ENCODE peak calls at places on chromosomes 11 and 22, in eight cellular contexts. L, Q, Y, N, G, V, Z and B are unnamed samples.

GRCh38 chr11:78031629-78032028 is 8.6 kb upstream of the KCTD14 start:
- DNase-seq in G (no peak), L (no peak), N (no peak), V (no peak), Q (no peak), Y (no peak), Z (no peak), B (no peak)

GRCh38 chr11:131609921-131610320 is 239.5 kb downstream of the NTM start:
- DNase-seq in Q (no peak), G (no peak), Y (no peak), Z (no peak), V (no peak), L (no peak), N (no peak), B (no peak)

GRCh38 chr22:23119492-23120414 is 22.0 kb downstream of the RSPH14 start:
- DNase-seq in Z (no peak), Q (no peak), G (no peak), Y (no peak), L (no peak), V (peak; percentile 39), N (no peak), B (no peak)

GRCh38 chr11:83147895-83148294 is 9.0 kb upstream of the PCF11 start:
- DNase-seq in L (no peak), V (no peak), G (no peak), N (no peak), Z (no peak), Y (no peak), Q (no peak), B (no peak)

GRCh38 chr22:49298834-49299750 is 528.6 kb downstream of the BRD1 start:
- DNase-seq in Q (no peak), G (no peak), V (no peak), L (no peak), N (no peak), Y (no peak), Z (peak; percentile 11), B (no peak)

GRCh38 chr11:3859373-3859881 is 4.0 kb downstream of the STIM1 start:
- DNase-seq in L (peak; percentile 69), Y (no peak), G (peak; percentile 54), V (peak; percentile 91), Q (no peak), Z (peak; percentile 36), N (peak; percentile 80), B (peak; percentile 48)

GRCh38 chr22:29480512-29481264 is 670 bp downstream of the NEFH start:
- DNase-seq in N (no peak), Z (no peak), G (no peak), Q (no peak), V (no peak), L (peak; percentile 16), Y (no peak), B (no peak)

GRCh38 chr11:70842256-70842655 is 410.1 kb downstream of the SHANK2 start:
- DNase-seq in G (no peak), V (no peak), L (no peak), Y (no peak), N (no peak), Q (no peak), Z (no peak), B (no peak)

GRCh38 chr11:60767388-60767811 is 10.7 kb downstream of the MS4A15 start:
- DNase-seq in Q (no peak), N (no peak), Y (no peak), G (no peak), L (no peak), V (no peak), Z (no peak), B (no peak)

GRCh38 chr11:115996125-115996807 is 492.1 kb upstream of the CADM1 start:
- DNase-seq in V (no peak), Y (no peak), L (no peak), Z (no peak), N (no peak), G (no peak), Q (no peak), B (no peak)

GRCh38 chr11:47523491-47524199 is 29.3 kb downstream of the CELF1 start:
- DNase-seq in Z (peak; percentile 71), V (no peak), N (peak; percentile 59), L (no peak), Q (no peak), G (no peak), Y (peak; percentile 41), B (no peak)

GRCh38 chr11:83054904-83055380 is 16.8 kb downstream of the RAB30 start:
- DNase-seq in N (no peak), Z (no peak), Q (no peak), L (no peak), V (no peak), G (no peak), Y (no peak), B (no peak)

GRCh38 chr11:129815596-129816461 is at the start of gene TMEM45B:
- DNase-seq in Y (no peak), V (no peak), Z (no peak), G (peak; percentile 82), Q (no peak), L (no peak), N (no peak), B (peak; percentile 70)

GRCh38 chr11:37124384-37124783 is 526.3 kb upstream of the RAG2 start:
- DNase-seq in G (no peak), V (no peak), Y (no peak), Z (no peak), Q (no peak), N (no peak), L (no peak), B (no peak)

GRCh38 chr22:25475554-25476022 is 88.9 kb upstream of the GRK3 start:
- DNase-seq in G (no peak), V (no peak), Z (no peak), Y (no peak), Q (peak; percentile 51), N (peak; percentile 47), L (no peak), B (no peak)

GRCh38 chr11:61771195-61771894 is 18.9 kb downstream of the MYRF start:
- DNase-seq in Z (no peak), Q (no peak), V (no peak), L (no peak), N (no peak), Y (no peak), G (no peak), B (no peak)

GRCh38 chr22:20205464-20205963 is 54.7 kb upstream of the CCDC188 start:
- DNase-seq in N (no peak), L (no peak), V (no peak), Q (no peak), G (no peak), Y (no peak), Z (no peak), B (no peak)
- H3K27ac ChIP-seq in N (peak overlapping the region; percentile 86), L (peak overlapping the region; percentile 89), V (peak overlapping the region; percentile 63), Q (no peak overlapping the region), G (peak overlapping the region; percentile 67), Y (no peak overlapping the region), Z (no peak overlapping the region), B (peak overlapping the region; percentile 31)

GRCh38 chr11:19089421-19089820 is 27.5 kb upstream of the ZDHHC13 start:
- DNase-seq in L (no peak), G (no peak), Q (no peak), Z (no peak), N (no peak), V (no peak), Y (no peak), B (no peak)
- TF ChIP-seq CTCF in L (no peak), G (no peak), Q (no peak), Z (no peak), N (no peak), V (no peak), Y (no peak), B (no peak)

GRCh38 chr11:44943118-44943517 is 7.6 kb downstream of the TP53I11 start:
- DNase-seq in L (no peak), Q (no peak), V (peak; percentile 49), G (peak; percentile 54), N (no peak), Y (no peak), Z (peak; percentile 35), B (peak; percentile 40)

GRCh38 chr11:44945639-44946038 is 5.0 kb downstream of the TP53I11 start:
- DNase-seq in V (peak; percentile 81), Q (no peak), Y (no peak), G (no peak), L (peak; percentile 80), Z (peak; percentile 37), N (peak; percentile 78), B (no peak)

GRCh38 chr11:44943696-44944095 is 7.0 kb downstream of the TP53I11 start:
- DNase-seq in N (no peak), Q (no peak), V (no peak), Z (no peak), G (no peak), L (no peak), Y (no peak), B (no peak)

GRCh38 chr11:44944853-44945235 is 5.8 kb downstream of the TP53I11 start:
- DNase-seq in V (no peak), L (no peak), N (no peak), Z (no peak), G (no peak), Y (no peak), Q (no peak), B (no peak)

DNA sequence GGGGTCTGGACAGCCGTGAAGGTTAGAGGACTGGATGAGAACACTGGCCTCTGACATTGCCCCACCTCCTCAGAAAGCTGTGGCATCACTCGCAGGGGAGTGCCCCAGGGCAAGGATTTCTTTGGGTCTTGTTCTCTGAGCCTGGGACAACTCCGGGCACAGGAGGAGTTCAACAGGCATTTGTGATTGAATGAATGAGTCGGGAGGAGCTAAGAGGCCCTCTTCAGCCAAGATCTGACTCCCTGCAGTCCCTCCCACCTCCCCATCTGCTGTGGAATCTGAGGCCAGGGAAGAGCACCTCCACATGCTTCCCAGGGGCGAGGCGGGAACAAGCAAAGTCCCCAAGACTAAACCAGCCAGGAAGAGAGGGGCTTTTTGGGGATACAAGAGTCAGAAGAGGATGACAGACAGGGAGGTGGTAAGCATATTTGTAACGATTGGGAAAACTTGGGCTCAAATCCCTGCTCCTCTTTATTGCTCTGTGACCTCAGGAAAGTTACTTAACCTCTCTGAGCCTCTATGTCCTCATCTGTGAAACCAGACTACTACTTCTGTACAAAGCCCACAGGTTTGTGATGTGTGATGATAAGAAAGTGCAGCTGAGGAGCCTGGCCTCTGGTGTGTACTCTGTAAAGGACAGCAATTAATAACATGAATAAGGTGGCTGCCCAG is 6.4 kb downstream of the TP53I11 start:
- DNase-seq in N (no peak), Y (no peak), L (no peak), Z (no peak), V (peak; percentile 38), Q (no peak), G (no peak), B (no peak)
- H3K4me3 ChIP-seq in N (no peak overlapping the region), Y (no peak overlapping the region), L (no peak overlapping the region), Z (no peak overlapping the region), V (no peak overlapping the region), Q (no peak overlapping the region), G (no peak overlapping the region), B (no peak overlapping the region)

DNA sequence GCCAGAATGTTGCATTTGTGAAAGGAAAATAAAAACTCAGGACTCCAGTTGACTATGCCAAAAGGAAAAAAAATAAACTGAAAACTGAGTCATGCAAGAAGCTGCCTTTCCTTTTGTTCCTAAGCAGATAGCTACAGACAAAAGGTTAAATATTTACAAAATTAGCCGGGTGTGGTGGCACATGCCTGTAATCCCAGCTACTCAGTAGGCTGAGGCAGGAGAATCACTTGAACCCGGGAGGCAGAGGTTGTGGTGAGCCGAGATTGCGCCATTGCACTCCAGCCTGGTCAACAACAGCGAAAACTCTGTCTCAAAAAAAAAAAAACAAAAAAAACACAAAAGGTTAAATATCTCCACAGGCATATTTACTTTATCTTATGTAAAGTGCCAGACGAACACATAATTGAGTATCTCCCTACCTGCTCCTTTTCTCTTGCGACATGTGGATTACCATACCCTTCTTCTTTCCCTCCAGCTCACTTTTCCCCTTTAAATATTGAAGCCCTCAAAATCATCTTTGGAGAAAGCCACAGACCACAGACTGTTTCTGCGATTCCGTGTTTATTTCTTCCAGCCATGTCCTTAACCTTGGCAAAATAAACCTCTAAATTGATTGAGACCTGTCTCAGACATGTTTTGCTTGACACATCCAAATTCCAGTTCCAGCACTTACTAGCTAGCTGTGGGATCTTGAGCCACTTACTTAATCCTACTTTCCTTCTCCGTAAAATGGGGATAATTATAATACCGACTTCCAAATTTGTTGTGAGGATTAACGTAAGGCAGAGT is 2.3 kb upstream of the SMPD1 start:
- DNase-seq in G (no peak), V (no peak), L (no peak), N (no peak), Z (no peak), Y (no peak), Q (no peak), B (no peak)
- H3K27ac ChIP-seq in G (peak overlapping the region; percentile 91), V (no peak overlapping the region), L (no peak overlapping the region), N (no peak overlapping the region), Z (peak overlapping the region; percentile 92), Y (peak overlapping the region; percentile 92), Q (no peak overlapping the region), B (peak overlapping the region; percentile 81)